ENCODE peak calls at places on chromosomes 2 and 18, in six cellular contexts. P is CD8-positive, alpha-beta T cell; Z is Calu3; I is neural progenitor cell; A is activated B cell treated with CpG ODN at 0.5 μM for 24 hours; M is HL-60. K is an unnamed sample.

GRCh38 chr18:50628543-50628905 is 68.6 kb downstream of the MAPK4 start:
- DNase-seq in Z (no peak), M (no peak), I (no peak), A (no peak), P (no peak), K (no peak)

GRCh38 chr2:145652992-145653545 is 1133.2 kb upstream of the ZEB2 start:
- DNase-seq in I (no peak), Z (no peak), P (no peak), A (no peak), M (peak), K (no peak)

GRCh38 chr2:40546792-40547191 is 94.9 kb upstream of the SLC8A1 start:
- DNase-seq in A (no peak), P (no peak), Z (no peak), M (no peak), I (no peak), K (no peak)

GRCh38 chr18:12783524-12783923 is 80.7 kb downstream of the PSMG2 start:
- DNase-seq in P (no peak), M (no peak), I (no peak), Z (no peak), A (no peak), K (no peak)

GRCh38 chr2:227163998-227164744 is at the start of the genes COL4A3 and COL4A4:
- DNase-seq in A (peak), Z (peak), M (no peak), P (no peak), I (peak), K (no peak)

GRCh38 chr2:96205238-96205637 is 3.4 kb downstream of the STARD7 start:
- DNase-seq in M (no peak), A (no peak), P (no peak), Z (no peak), I (no peak), K (no peak)

GRCh38 chr2:191030521-191031154 is 16.7 kb upstream of the STAT1 start:
- DNase-seq in Z (peak), I (peak), A (no peak), M (no peak), P (no peak), K (no peak)

GRCh38 chr2:101082993-101083392 is 68.2 kb downstream of the TBC1D8 start:
- DNase-seq in Z (no peak), P (no peak), M (no peak), I (no peak), A (no peak), K (no peak)

GRCh38 chr2:182973441-182974352 is 64.6 kb downstream of the NCKAP1 start:
- DNase-seq in I (no peak), P (no peak), A (no peak), M (no peak), Z (no peak), K (no peak)

GRCh38 chr2:11855120-11855760 is 108.8 kb downstream of the LPIN1 start:
- DNase-seq in Z (no peak), P (no peak), A (no peak), I (no peak), M (no peak), K (no peak)

GRCh38 chr2:71787476-71788185 is 334.3 kb downstream of the DYSF start:
- DNase-seq in M (no peak), P (no peak), A (no peak), I (no peak), Z (no peak), K (no peak)

GRCh38 chr2:74005786-74006185 is 21.1 kb downstream of the TET3 start:
- DNase-seq in Z (no peak), P (no peak), I (no peak), A (no peak), M (no peak), K (no peak)

GRCh38 chr2:240624950-240625621 is at the start of gene GPR35:
- DNase-seq in Z (no peak), I (no peak), M (peak), A (peak), P (peak), K (peak)

GRCh38 chr2:152950125-152950524 is 231.7 kb downstream of the ARL6IP6 start:
- DNase-seq in A (no peak), I (peak), P (no peak), M (no peak), Z (peak), K (no peak)

GRCh38 chr2:200655918-200656580 is 70.2 kb downstream of the AOX1 start:
- DNase-seq in M (no peak), A (no peak), P (no peak), I (no peak), Z (no peak), K (no peak)

GRCh38 chr2:120523766-120524165 is 177.8 kb downstream of the INHBB start:
- DNase-seq in A (no peak), P (no peak), I (no peak), M (no peak), Z (no peak), K (no peak)

GRCh38 chr2:9771481-9772017 is 71.7 kb upstream of the TAF1B start:
- DNase-seq in P (no peak), M (no peak), A (no peak), I (peak), Z (no peak), K (no peak)

GRCh38 chr2:70678576-70679143 is 89.3 kb downstream of the ADD2 start:
- DNase-seq in Z (no peak), I (no peak), A (no peak), P (no peak), M (no peak), K (no peak)

GRCh38 chr2:226995625-226996041 is 159.8 kb downstream of the RHBDD1 start:
- DNase-seq in Z (no peak), P (no peak), I (no peak), M (no peak), A (no peak), K (no peak)

GRCh38 chr18:9380101-9380500 is 45.5 kb downstream of the TWSG1 start:
- DNase-seq in A (no peak), P (no peak), M (no peak), Z (no peak), I (no peak), K (no peak)

GRCh38 chr2:146982393-146982846 is 862.4 kb upstream of the ACVR2A start:
- DNase-seq in P (no peak), A (no peak), Z (no peak), I (no peak), M (no peak), K (no peak)

GRCh38 chr18:9910709-9911108 is 3.1 kb upstream of the VAPA start:
- DNase-seq in P (no peak), A (no peak), M (no peak), Z (no peak), I (no peak), K (no peak)

GRCh38 chr2:17195016-17195415 is 323.2 kb downstream of the RAD51AP2 start:
- DNase-seq in A (no peak), I (no peak), Z (no peak), M (no peak), P (no peak), K (no peak)

GRCh38 chr2:240319855-240320560 is 115.5 kb upstream of the GPC1 start:
- DNase-seq in I (peak), P (no peak), Z (peak), A (no peak), M (no peak), K (peak)

GRCh38 chr2:96869281-96869823 is 528 bp downstream of the SEMA4C start:
- DNase-seq in P (no peak), M (no peak), Z (peak), A (no peak), I (peak), K (no peak)

GRCh38 chr18:12934454-12935071 is 13.2 kb upstream of the SEH1L start:
- DNase-seq in P (peak), A (peak), I (peak), Z (peak), M (peak), K (peak)

GRCh38 chr18:63888473-63889190 is 1.1 kb downstream of the SERPINB2 start:
- DNase-seq in I (no peak), Z (peak), A (no peak), P (no peak), M (peak), K (no peak)

GRCh38 chr2:147467441-147467840 is 377.4 kb upstream of the ACVR2A start:
- DNase-seq in A (no peak), I (no peak), M (no peak), Z (no peak), P (no peak), K (no peak)

GRCh38 chr18:36124841-36125240 is 4.3 kb downstream of the SLC39A6 start:
- DNase-seq in P (no peak), A (no peak), I (no peak), Z (no peak), M (no peak), K (no peak)
- TF ChIP-seq CTCF in P (no peak), A (no peak), I (no peak), Z (no peak), M (no peak), K (no peak)

DNA sequence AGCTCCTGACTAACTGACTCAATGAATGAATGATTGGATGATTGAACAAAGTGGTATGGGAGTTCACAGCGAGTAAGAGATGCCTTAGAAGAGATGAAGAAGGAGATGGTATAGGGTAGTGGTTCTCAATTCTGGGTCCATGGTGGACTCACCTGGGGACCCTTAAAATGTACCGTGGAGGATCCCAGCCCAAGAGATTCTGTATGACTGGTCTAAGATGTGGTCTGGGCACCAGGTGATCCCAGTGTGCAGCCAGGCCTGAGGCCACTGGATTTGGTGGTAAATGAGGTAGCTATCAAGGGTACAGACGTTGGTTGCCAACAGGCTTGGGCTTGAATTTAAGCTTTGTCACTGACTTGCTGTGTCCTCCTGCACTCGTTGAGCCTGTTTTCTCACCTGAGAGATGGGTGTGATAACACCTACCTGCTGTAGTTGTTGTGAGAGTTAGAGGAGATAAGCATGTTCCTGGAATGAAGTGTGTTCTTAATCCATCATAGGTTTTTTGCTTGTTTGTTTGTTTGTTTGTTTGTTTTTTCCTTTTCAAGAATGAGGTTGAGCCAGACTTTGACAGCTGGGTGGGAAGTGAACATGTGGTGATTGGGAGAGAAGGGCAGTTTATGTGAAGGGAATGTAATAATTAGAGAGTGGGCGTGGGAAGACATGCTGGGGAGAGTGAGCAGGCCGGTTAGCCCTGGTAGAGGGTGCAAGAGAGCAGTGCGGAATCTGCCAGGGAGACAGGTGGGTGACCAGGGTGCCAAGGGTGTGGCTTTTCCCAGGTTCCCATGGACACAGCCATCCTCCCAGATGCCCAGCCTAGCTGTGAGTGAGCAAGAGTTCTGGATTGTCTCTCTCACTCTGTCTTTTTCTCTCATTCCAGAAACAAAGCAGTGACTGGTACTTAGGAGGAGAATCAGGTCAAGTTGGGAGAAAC is 31.4 kb upstream of the IL1B start:
- DNase-seq in Z (no peak), P (no peak), M (no peak), I (no peak), A (no peak), K (no peak)
- TF ChIP-seq CTCF in Z (no peak), P (no peak), M (no peak), I (no peak), A (no peak), K (no peak)

GRCh38 chr2:242029422-242030225 is 160.1 kb downstream of the RTP5 start:
- DNase-seq in I (no peak), Z (no peak), A (no peak), M (no peak), P (no peak), K (no peak)

GRCh38 chr2:242027676-242028450 is 158.3 kb downstream of the RTP5 start:
- DNase-seq in Z (no peak), I (no peak), P (no peak), A (no peak), M (no peak), K (peak)

GRCh38 chr2:242031481-242032019 is 162.0 kb downstream of the RTP5 start:
- DNase-seq in A (no peak), P (peak), M (peak), I (no peak), Z (no peak), K (peak)

GRCh38 chr2:242030858-242031257 is 161.3 kb downstream of the RTP5 start:
- DNase-seq in A (no peak), M (no peak), Z (no peak), P (no peak), I (no peak), K (no peak)

DNA sequence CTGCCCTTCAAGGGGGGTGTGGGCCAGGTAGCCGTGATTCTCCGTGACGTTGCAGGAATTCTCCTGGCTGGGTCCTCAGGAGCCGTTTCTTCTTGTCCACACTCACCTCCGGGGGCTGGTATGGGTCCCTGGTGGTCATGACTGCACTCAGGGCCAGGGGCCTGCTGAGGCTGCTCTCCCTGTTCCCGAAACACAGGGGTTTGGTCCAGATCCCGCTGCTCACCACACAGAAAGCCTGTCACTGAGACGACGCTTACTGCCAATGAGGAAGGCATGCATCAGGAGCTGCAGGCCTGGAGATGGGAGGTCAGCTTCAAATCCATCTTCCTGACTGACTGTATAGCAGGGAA is 160.7 kb downstream of the RTP5 start:
- DNase-seq in A (no peak), I (no peak), P (no peak), Z (no peak), M (no peak), K (no peak)
- TF ChIP-seq CTCF in A (no peak), I (no peak), P (no peak), Z (no peak), M (no peak), K (no peak)

DNA sequence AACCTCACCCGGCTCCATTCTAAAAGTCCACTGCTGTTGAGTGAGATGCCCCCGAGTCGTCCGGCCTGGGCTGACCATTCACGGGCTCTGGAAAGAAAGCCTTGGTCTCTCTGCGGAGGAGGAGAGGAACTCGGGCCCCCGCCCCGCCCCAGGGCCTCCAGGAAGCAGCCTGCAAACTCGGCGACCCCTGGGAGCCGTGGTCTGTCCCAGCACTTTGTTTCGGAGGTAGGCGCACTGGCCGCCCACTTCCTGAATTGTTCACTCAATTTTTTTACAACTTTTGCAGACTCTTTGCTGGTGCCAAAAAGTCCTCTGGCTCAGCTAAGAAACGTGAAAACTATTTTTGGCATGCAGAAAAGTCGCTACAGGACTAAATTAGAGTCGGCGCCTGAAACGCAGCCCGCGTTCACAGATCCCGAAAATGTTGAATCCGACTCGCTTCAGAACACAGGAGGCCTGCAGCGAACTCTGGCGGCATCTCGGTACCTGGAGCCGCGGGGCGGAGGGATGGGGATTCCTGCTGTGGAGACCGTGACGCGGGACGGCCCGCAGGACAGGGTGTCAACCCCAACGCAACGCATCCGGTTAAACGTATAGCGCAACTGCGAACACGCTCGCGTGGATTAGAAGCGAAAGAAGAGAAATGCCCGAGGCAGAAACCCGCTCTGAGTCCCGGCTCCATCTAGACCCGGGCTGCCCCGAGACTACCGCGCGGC is 1.5 kb downstream of the PXDN start:
- DNase-seq in Z (no peak), A (no peak), M (no peak), P (no peak), I (peak), K (no peak)
- TF ChIP-seq CTCF in Z (no peak), A (no peak), M (no peak), P (no peak), I (peak), K (no peak)

DNA sequence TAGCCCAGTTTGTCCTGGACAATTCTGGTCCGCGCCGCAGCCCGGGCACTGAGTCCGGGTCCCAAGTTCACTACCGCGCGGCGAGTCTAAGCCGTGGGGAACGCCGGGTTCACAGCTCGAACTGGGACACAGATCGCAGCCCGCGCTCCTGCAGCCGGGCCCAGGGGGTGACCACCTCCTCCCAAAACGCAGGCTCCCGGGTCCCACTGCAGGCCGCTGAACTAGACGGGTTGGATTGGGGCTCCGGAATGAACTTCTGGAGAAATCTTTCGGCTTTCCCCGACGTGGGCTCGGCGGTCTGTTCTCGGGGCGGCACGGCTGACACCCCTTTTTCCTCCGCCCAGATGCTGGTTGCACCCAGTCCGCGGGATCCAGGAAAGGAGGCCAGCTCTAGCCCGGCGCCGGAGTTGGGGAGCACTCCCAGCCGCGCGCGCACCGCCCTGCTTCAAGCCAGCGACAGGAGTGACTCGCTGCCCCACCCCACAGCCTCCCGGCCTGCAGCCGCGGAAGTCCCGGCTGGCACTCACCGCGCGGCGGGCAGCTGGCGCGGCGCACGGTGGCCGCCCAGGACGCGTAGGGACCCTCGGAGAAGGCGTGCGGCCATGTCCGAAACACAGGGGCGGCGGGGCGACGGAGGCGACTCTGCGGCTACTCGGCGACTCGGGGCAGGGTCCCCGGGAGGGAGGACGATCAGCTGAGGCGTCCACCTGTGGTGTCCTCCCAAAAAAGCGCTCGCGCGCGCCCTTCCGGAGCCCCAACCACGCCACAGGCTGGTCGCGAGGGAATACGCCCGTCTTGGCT is at the start of gene ACADL:
- DNase-seq in A (no peak), I (peak), M (no peak), Z (peak), P (no peak), K (no peak)
- TF ChIP-seq CTCF in A (no peak), I (no peak), M (no peak), Z (no peak), P (no peak), K (no peak)

GRCh38 chr2:37984589-37984988 is 59.5 kb downstream of the RMDN2 start:
- DNase-seq in I (no peak), P (no peak), A (no peak), Z (no peak), M (no peak), K (no peak)
- TF ChIP-seq CTCF in I (peak), P (no peak), A (no peak), Z (no peak), M (no peak), K (no peak)

GRCh38 chr2:64386676-64387075 is 67.3 kb upstream of the LGALSL start:
- DNase-seq in P (no peak), I (no peak), A (no peak), Z (no peak), M (no peak), K (no peak)
- TF ChIP-seq CTCF in P (no peak), I (no peak), A (no peak), Z (no peak), M (no peak), K (no peak)

DNA sequence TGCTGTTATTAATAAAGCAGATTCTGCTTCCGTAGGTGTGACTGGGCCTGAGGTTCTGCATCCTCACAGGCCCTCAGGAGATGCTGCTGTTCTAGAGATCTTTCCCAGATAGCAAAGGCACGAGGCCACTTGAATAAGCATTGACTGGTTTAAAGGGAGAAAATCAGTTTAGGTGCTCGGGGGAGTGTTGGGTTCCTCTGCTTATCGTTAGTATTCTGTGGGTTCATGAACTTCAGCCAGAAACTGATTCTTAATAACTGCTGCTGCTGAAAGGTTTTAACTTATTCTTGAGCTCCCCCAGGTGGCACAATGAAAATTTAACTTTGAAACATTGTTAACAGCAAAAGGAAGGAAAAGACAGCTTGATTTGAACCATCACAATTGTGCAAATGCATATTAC is 56.9 kb downstream of the ITGA6 start:
- DNase-seq in I (no peak), Z (no peak), A (no peak), M (no peak), P (no peak), K (no peak)
- TF ChIP-seq CTCF in I (peak), Z (peak), A (no peak), M (no peak), P (peak), K (no peak)

DNA sequence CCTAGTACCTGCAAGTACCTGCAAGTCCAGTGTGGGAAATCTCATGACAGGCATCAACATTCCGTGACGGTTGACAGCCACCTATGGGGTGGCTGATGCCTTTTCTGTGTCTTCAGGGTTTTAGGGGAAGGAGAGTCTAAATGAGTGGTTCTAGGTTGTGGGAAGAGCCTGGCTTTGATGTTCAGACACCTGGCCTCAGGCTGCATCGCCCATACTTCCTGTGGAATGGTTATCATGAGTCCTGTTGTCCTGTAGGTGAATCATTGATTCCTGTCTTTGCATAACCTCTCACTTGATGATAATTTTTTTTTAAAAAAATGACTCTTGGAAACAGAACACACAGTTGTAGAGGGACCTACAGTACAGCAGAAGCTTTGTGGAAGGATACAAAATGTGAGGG is 108.9 kb downstream of the NEDD4L start:
- DNase-seq in A (no peak), P (no peak), Z (no peak), I (no peak), M (no peak), K (no peak)
- TF ChIP-seq CTCF in A (no peak), P (no peak), Z (no peak), I (no peak), M (no peak), K (no peak)